ENCODE peak calls at places on chromosomes 13 and 19, in four cellular contexts. Z, B, W and O are unnamed samples.

GRCh38 chr13:104196611-104197010 is 1130.4 kb upstream of the SLC10A2 start:
- DNase-seq in Z (no peak), B (no peak), W (no peak), O (no peak)

GRCh38 chr13:46527237-46527636 is 25.7 kb upstream of the LRCH1 start:
- DNase-seq in B (no peak), W (no peak), Z (no peak), O (no peak)

GRCh38 chr19:29526730-29527499 is 1.1 kb downstream of the VSTM2B start:
- DNase-seq in Z (no peak), B (no peak), W (no peak), O (no peak)

GRCh38 chr19:28130066-28130511 is 1082.9 kb downstream of the UQCRFS1 start:
- DNase-seq in W (no peak), B (no peak), Z (no peak), O (no peak)

GRCh38 chr19:48470281-48470680 is 1.1 kb downstream of the CYTH2 start:
- DNase-seq in B (no peak), W (no peak), Z (no peak), O (no peak)

GRCh38 chr19:45598267-45599011 is 3.6 kb downstream of the GPR4 start:
- DNase-seq in B (no peak), W (no peak), Z (no peak), O (no peak)

GRCh38 chr13:67228909-67229308 is 1.2 kb downstream of the PCDH9 start:
- DNase-seq in B (no peak), Z (no peak), W (no peak), O (no peak)

GRCh38 chr13:113417836-113418721 is 35.2 kb downstream of the ADPRHL1 start:
- DNase-seq in Z (no peak), W (no peak), B (no peak), O (no peak)

GRCh38 chr13:80337011-80337688 is 3.8 kb downstream of the SPRY2 start:
- DNase-seq in Z (no peak), B (no peak), W (no peak), O (no peak)

GRCh38 chr13:97125810-97126738 is 96.1 kb upstream of the MBNL2 start:
- DNase-seq in W (no peak), B (no peak), Z (peak; percentile 52), O (peak; percentile 71)

GRCh38 chr19:53927745-53928144 is 18.7 kb downstream of the CACNG7 start:
- DNase-seq in Z (no peak), W (no peak), B (peak; percentile 26), O (no peak)

GRCh38 chr13:65914707-65915106 is 1315.4 kb downstream of the PCDH9 start:
- DNase-seq in B (peak; percentile 4), Z (no peak), W (no peak), O (no peak)

GRCh38 chr13:66237411-66238062 is 992.6 kb downstream of the PCDH9 start:
- DNase-seq in W (no peak), B (no peak), Z (no peak), O (no peak)

GRCh38 chr13:49369876-49370275 is 74.0 kb downstream of the CAB39L start:
- DNase-seq in Z (no peak), W (no peak), B (no peak), O (no peak)

GRCh38 chr13:75364131-75364713 is 117.7 kb downstream of the TBC1D4 start:
- DNase-seq in W (no peak), B (no peak), Z (no peak), O (no peak)

GRCh38 chr19:38975861-38976271 is 324 bp upstream of the FBXO17 start:
- DNase-seq in B (no peak), Z (no peak), W (no peak), O (no peak)

GRCh38 chr19:41895745-41896580 is 13.0 kb downstream of the ARHGEF1 start:
- DNase-seq in B (no peak), W (no peak), Z (no peak), O (no peak)

GRCh38 chr19:45632468-45633196 is 6.6 kb downstream of the EML2 start:
- DNase-seq in Z (peak; percentile 51), B (peak; percentile 75), W (peak; percentile 51), O (peak; percentile 74)

GRCh38 chr13:111034811-111035210 is 80.3 kb upstream of the ARHGEF7 start:
- DNase-seq in B (peak; percentile 23), W (no peak), Z (no peak), O (no peak)

GRCh38 chr19:15631817-15632216 is 8.9 kb upstream of the CYP4F3 start:
- DNase-seq in B (no peak), Z (no peak), W (no peak), O (no peak)

GRCh38 chr19:51507640-51508058 is 6.0 kb upstream of the SIGLEC12 start:
- DNase-seq in B (no peak), W (no peak), Z (no peak), O (no peak)

GRCh38 chr13:106649495-106649894 is 81.6 kb upstream of the ARGLU1 start:
- DNase-seq in W (no peak), B (no peak), Z (no peak), O (no peak)

GRCh38 chr19:51398096-51398704 is 7.8 kb upstream of the C19orf84 start:
- DNase-seq in Z (no peak), W (no peak), B (no peak), O (no peak)

GRCh38 chr13:94967183-94968039 is 255.1 kb upstream of the SOX21 start:
- DNase-seq in W (no peak), Z (no peak), B (no peak), O (no peak)

GRCh38 chr19:40614595-40615411 is 13.6 kb downstream of the LTBP4 start:
- DNase-seq in Z (peak; percentile 90), W (peak; percentile 19), B (peak; percentile 96), O (peak; percentile 84)

GRCh38 chr19:343941-344624 is 513 bp downstream of the MIER2 start:
- DNase-seq in Z (peak; percentile 27), B (no peak), W (no peak), O (peak; percentile 30)

GRCh38 chr13:110853235-110853721 is 61.6 kb downstream of the ANKRD10 start:
- DNase-seq in W (no peak), Z (peak; percentile 58), B (no peak), O (no peak)

GRCh38 chr19:10095948-10096614 is 6.4 kb downstream of the ANGPTL6 start:
- DNase-seq in B (peak; percentile 56), W (peak; percentile 88), Z (peak; percentile 89), O (peak; percentile 90)

GRCh38 chr19:15101479-15102082 is 5.6 kb upstream of the SYDE1 start:
- DNase-seq in B (no peak), Z (no peak), W (no peak), O (no peak)

GRCh38 chr13:113121928-113122420 is 625 bp upstream of the F10 start:
- DNase-seq in B (no peak), Z (no peak), W (no peak), O (no peak)

GRCh38 chr13:99876651-99877050 is 94.9 kb downstream of the ZIC5 start:
- DNase-seq in Z (no peak), W (no peak), B (no peak), O (no peak)

GRCh38 chr19:47497821-47498520 is 14.0 kb upstream of the KPTN start:
- DNase-seq in B (no peak), Z (no peak), W (no peak), O (peak; percentile 65)

GRCh38 chr19:15612342-15612741 is 2.7 kb upstream of the CYP4F8 start:
- DNase-seq in B (no peak), W (no peak), Z (no peak), O (no peak)

GRCh38 chr19:367561-367960 is 23.0 kb upstream of the MIER2 start:
- DNase-seq in W (no peak), B (no peak), Z (no peak), O (no peak)

DNA sequence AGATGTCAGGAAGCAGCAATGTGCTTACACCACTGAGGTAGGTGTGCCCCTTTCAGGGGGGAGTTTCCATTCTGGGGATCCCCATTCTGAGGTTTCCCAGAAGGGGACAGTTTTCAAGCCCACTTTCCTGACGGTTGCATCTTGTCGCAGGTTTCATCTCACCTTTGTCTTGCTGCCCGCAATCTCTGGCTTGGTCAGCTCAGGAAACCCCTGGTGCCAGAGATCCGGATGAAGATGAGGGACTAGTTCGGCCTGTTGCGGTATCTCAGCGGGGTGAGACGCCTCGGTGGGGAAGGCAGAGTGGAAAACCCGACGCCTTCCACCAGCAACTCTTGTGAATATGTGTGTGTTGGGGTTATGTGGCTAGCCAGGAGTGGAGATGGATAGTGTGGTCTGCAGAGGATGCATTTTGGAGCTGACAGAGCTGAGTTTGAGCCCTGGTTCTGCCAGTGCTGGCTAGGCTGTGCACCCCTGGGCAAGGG is 13.1 kb downstream of the TNFSF9 start:
- DNase-seq in B (no peak), W (no peak), Z (no peak), O (no peak)
- H3K27ac ChIP-seq in B (no peak overlapping the region), W (no peak overlapping the region), Z (no peak overlapping the region), O (no peak overlapping the region)

DNA sequence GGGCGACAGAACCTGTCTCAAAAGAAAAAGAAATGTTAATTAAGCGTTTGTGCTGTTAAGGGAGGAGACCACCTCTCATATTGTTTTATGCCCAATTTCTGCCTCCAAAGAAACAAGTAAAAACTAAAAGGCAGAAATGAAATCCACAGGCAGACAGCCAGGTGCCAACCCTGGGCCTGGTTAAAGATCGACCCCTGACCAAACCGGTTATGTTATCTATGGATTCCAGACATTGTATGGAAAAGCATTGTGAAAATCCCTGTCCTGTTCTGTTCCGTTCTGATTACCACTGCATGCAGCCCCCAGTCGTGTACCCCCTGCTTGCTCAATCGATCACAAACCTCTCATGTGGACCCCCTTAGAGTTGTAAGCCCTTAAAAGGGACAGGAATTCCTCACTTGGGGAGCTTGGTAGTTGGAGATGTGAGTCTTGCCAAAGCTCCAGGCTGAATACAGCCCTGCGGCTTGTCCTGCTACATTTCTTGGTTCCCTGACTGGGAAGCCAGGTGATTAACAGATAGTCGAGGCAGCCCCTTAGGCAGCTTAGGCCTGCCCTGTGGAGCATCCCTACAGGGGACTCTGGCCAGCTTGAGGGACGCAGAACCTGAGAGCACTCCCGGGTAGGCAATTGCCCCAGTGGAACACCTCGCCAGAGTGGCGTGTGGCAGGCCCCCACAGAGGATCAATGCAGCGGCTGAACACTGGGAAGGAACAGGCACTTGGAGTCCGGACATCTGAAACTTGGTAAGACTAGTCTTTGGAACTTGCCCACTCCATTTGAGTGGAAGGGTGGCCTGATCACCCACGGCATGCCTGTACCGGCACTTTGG is 748 bp upstream of the ZNF552 start:
- DNase-seq in W (no peak), B (no peak), Z (no peak), O (no peak)
- H3K27ac ChIP-seq in W (peak overlapping the region; percentile 74), B (no peak overlapping the region), Z (peak overlapping the region; percentile 79), O (peak overlapping the region; percentile 82)

GRCh38 chr13:68806125-68806524 is 1301.5 kb upstream of the ATXN8OS start:
- DNase-seq in B (no peak), Z (no peak), W (no peak), O (no peak)
- H3K27ac ChIP-seq in B (no peak overlapping the region), Z (no peak overlapping the region), W (no peak overlapping the region), O (no peak overlapping the region)

GRCh38 chr19:55014714-55015113 is 23.4 kb downstream of the GP6 start:
- DNase-seq in W (no peak), B (no peak), Z (no peak), O (no peak)

GRCh38 chr19:55015126-55015525 is 22.9 kb downstream of the GP6 start:
- DNase-seq in W (no peak), Z (no peak), B (no peak), O (no peak)

GRCh38 chr19:55016017-55016416 is 22.0 kb downstream of the GP6 start:
- DNase-seq in Z (no peak), B (no peak), W (no peak), O (no peak)

GRCh38 chr19:55018216-55018615 is 19.8 kb downstream of the GP6 start:
- DNase-seq in Z (no peak), W (no peak), B (no peak), O (no peak)

DNA sequence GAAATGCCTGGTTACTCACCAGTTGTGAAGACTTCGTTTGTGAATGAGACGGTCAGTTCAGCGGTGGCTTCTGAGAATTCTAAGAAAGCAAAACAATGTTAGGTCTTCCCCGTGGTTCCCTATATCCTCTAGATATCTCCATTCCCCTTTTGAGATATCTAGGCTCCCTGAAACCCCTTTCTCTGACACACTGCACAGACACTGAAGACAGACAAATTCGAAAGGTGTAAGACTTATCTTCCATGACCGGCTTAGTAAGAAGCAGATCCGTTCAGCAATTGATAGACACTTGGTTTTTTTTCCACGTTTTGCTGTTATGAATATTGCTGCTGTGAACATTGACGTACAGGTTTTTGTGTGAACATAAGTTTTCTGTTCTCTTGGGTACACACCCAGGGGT is 19.4 kb downstream of the GP6 start:
- DNase-seq in Z (no peak), W (no peak), B (no peak), O (no peak)
- H3K27ac ChIP-seq in Z (no peak overlapping the region), W (no peak overlapping the region), B (no peak overlapping the region), O (no peak overlapping the region)